ENCODE peak calls at places on chromosomes 5 and 9, in six cellular contexts. F is colonic mucosa; K is CD8-positive, alpha-beta T cell; B is left ventricle myocardium inferior; N is upper lobe of right lung; R is transverse colon. C is an unnamed sample.

GRCh38 chr5:147248584-147248983 is 13.8 kb downstream of the STK32A start:
- DNase-seq in R (no peak), B (no peak), F (no peak), K (no peak), N (no peak), C (no peak)

GRCh38 chr5:65103674-65104035 is 334.9 kb downstream of the CWC27 start:
- DNase-seq in N (no peak), R (no peak), K (no peak), B (no peak), F (no peak), C (no peak)

GRCh38 chr5:14035859-14036440 is 91.5 kb upstream of the DNAH5 start:
- DNase-seq in R (peak; percentile 12), K (no peak), B (no peak), F (peak; percentile 22), N (no peak), C (no peak)

GRCh38 chr9:77841739-77842386 is 189.7 kb downstream of the GNAQ start:
- DNase-seq in B (no peak), K (no peak), N (no peak), R (no peak), F (no peak), C (no peak)

GRCh38 chr5:23112237-23112636 is 259.1 kb upstream of the CDH12 start:
- DNase-seq in F (no peak), B (no peak), R (no peak), N (no peak), K (no peak), C (no peak)

GRCh38 chr5:95928724-95929253 is 32.9 kb downstream of the ELL2 start:
- DNase-seq in N (no peak), K (no peak), B (no peak), R (no peak), F (no peak), C (no peak)

GRCh38 chr9:87502446-87503232 is 5.0 kb downstream of the DAPK1 start:
- DNase-seq in F (peak; percentile 59), K (no peak), R (peak; percentile 36), B (no peak), N (peak; percentile 81), C (peak; percentile 92)

GRCh38 chr5:1840741-1841521 is 39.7 kb downstream of the NDUFS6 start:
- DNase-seq in N (no peak), B (peak; percentile 72), R (no peak), F (no peak), K (no peak), C (no peak)

GRCh38 chr5:142091922-142092321 is 16.7 kb upstream of the NDFIP1 start:
- DNase-seq in N (no peak), R (no peak), K (no peak), F (no peak), B (no peak), C (no peak)

GRCh38 chr5:157247267-157247666 is 18.7 kb upstream of the CYFIP2 start:
- DNase-seq in R (no peak), K (no peak), N (no peak), B (no peak), F (no peak), C (no peak)

GRCh38 chr5:177045628-177046027 is 23.1 kb downstream of the ZNF346 start:
- DNase-seq in R (peak; percentile 37), N (no peak), K (no peak), B (no peak), F (peak; percentile 22), C (no peak)

GRCh38 chr5:71620630-71621029 is 33.5 kb downstream of the MCCC2 start:
- DNase-seq in R (no peak), F (no peak), N (no peak), B (no peak), K (no peak), C (no peak)

GRCh38 chr5:157535042-157535865 is 40.3 kb downstream of the ADAM19 start:
- DNase-seq in K (no peak), R (no peak), N (no peak), F (no peak), B (peak; percentile 48), C (no peak)

GRCh38 chr5:163104496-163104895 is 332.9 kb upstream of the CCNG1 start:
- DNase-seq in N (no peak), B (no peak), F (no peak), R (no peak), K (no peak), C (peak; percentile 20)

GRCh38 chr9:10612649-10613398 is at the start of gene PTPRD:
- DNase-seq in B (no peak), F (peak; percentile 38), R (peak; percentile 12), K (no peak), N (peak; percentile 83), C (no peak)

GRCh38 chr5:131019601-131020315 is 145.3 kb downstream of the HINT1 start:
- DNase-seq in R (peak; percentile 81), B (no peak), K (no peak), F (peak; percentile 83), N (no peak), C (no peak)

GRCh38 chr9:82332018-82332773 is 343.6 kb downstream of the SPATA31D1 start:
- DNase-seq in N (no peak), F (no peak), R (no peak), B (no peak), K (no peak), C (no peak)

GRCh38 chr5:67038817-67039603 is 157.6 kb downstream of the CD180 start:
- DNase-seq in F (no peak), K (no peak), B (no peak), N (no peak), R (no peak), C (no peak)

GRCh38 chr9:79768199-79768598 is 196.4 kb downstream of the TLE4 start:
- DNase-seq in B (no peak), F (no peak), K (no peak), N (no peak), R (no peak), C (no peak)

GRCh38 chr9:26181836-26182235 is 503.6 kb upstream of the TUSC1 start:
- DNase-seq in B (no peak), F (no peak), R (no peak), N (no peak), K (no peak), C (no peak)

GRCh38 chr9:99601506-99601905 is 220.2 kb upstream of the NR4A3 start:
- DNase-seq in N (no peak), B (no peak), R (no peak), K (no peak), F (no peak), C (no peak)

GRCh38 chr9:120402741-120403542 is 177.0 kb downstream of the CDK5RAP2 start:
- DNase-seq in B (no peak), F (no peak), N (no peak), R (no peak), K (no peak), C (no peak)

GRCh38 chr9:130879863-130880411 is 16.7 kb downstream of the QRFP start:
- DNase-seq in B (no peak), R (no peak), N (no peak), F (no peak), K (no peak), C (no peak)

GRCh38 chr5:16596541-16596940 is 20.3 kb downstream of the RETREG1 start:
- DNase-seq in N (no peak), K (no peak), F (no peak), R (no peak), B (no peak), C (no peak)

GRCh38 chr5:37090123-37090726 is 159.0 kb downstream of the CPLANE1 start:
- DNase-seq in B (no peak), R (no peak), K (no peak), N (no peak), F (no peak), C (no peak)

GRCh38 chr5:74767579-74767913 is 497 bp downstream of the NSA2 start:
- DNase-seq in B (no peak), K (no peak), R (peak; percentile 25), F (peak; percentile 53), N (no peak), C (no peak)

GRCh38 chr9:98124637-98125426 is 5.8 kb upstream of the TRIM14 start:
- DNase-seq in K (no peak), N (no peak), B (no peak), F (no peak), R (no peak), C (no peak)

GRCh38 chr9:27280858-27281257 is 16.1 kb downstream of the EQTN start:
- DNase-seq in R (no peak), K (no peak), B (no peak), F (no peak), N (no peak), C (no peak)

GRCh38 chr5:11504794-11505193 is 399.5 kb downstream of the CTNND2 start:
- DNase-seq in B (no peak), F (no peak), R (no peak), N (no peak), K (no peak), C (no peak)

GRCh38 chr9:6973762-6974161 is 216.0 kb downstream of the KDM4C start:
- DNase-seq in F (no peak), R (no peak), N (no peak), K (no peak), B (no peak), C (no peak)
- H3K27me3 ChIP-seq in F (no peaks in the 10 kb centered on the region), R (no peaks in the 10 kb centered on the region), N (no peaks in the 10 kb centered on the region), K (no peaks in the 10 kb centered on the region), B (no peaks in the 10 kb centered on the region), C (no peaks in the 10 kb centered on the region)

DNA sequence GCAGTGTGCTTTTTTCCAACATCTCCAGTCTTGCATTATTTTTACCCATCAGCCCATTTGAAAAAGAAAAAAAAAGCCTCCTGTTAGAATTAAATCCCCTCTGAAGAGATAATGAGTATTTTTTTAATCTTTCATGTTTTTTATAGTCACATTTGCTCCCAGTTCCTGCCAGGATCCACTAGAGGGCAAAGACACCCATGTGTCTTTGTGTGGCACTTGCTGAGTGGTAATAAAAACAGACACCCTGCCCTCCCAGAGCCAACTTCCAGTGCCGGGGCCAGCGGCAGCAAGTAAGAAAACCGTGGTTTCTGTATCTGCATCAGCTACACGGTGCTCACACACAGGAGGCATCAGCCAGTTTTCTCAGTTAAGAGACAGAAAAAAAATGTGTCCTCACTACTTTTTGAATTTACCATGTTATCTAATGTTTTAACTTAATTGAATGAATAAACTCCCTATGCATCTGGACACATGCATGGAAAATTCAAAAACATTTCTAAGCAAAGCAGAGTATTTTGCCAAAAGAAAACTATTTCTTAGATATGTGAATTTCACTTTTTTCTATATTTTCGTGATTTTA is 70.2 kb upstream of the PLEKHG4B start:
- DNase-seq in R (no peak), B (no peak), F (no peak), N (no peak), K (no peak), C (no peak)
- TF ChIP-seq CTCF in R (peak; percentile 21), B (peak; percentile 53), F (no peak), N (no peak), K (no peak), C (no peak)

GRCh38 chr5:25905646-25906045 is 1132.7 kb downstream of the CDH9 start:
- DNase-seq in K (no peak), N (no peak), F (no peak), R (no peak), B (no peak), C (no peak)

GRCh38 chr5:25909163-25909562 is 1129.2 kb downstream of the CDH9 start:
- DNase-seq in K (no peak), R (no peak), F (no peak), B (no peak), N (no peak), C (no peak)
- H3K9me3 ChIP-seq in K (no peaks in the 10 kb centered on the region), R (no peaks in the 10 kb centered on the region), F (no peaks in the 10 kb centered on the region), B (peaks cover 13% of the 10 kb centered on the region), N (no peaks in the 10 kb centered on the region), C (no peaks in the 10 kb centered on the region)

DNA sequence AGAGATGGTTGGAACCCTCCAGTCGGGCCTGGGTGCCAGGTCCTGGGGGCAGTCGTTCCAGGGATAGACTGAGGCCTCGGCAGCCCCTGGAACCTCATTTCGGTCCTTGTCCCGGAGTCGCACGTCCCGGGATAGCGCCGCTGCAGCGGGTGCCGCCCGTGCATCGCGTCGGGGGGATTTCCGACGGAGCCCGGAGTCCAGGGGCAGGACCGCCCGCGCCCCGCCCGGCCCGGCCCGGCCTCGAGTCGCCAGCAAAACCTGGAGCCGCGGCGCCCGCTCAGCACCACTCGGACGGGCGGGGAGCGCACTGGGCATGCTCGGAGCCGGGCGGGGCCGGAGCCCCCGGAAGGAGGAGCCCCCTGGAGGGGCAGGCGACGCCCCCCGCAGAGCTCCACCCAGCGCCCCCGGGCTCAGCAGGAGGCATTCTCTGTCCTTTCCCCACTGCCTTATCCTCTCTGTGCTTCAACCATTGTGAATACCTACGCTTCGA is 1.6 kb upstream of the PTPN3 start:
- DNase-seq in K (no peak), R (peak; percentile 72), B (peak; percentile 61), F (peak; percentile 77), N (peak; percentile 89), C (peak; percentile 81)
- H3K27me3 ChIP-seq in K (peaks cover 4% of the 10 kb centered on the region), R (peaks cover 41% of the 10 kb centered on the region), B (peaks cover 59% of the 10 kb centered on the region), F (peaks cover 7% of the 10 kb centered on the region), N (peaks cover 54% of the 10 kb centered on the region), C (no peaks in the 10 kb centered on the region)

C was measured in right lobe of liver.